ENCODE peak calls at places on chromosomes 6 and 20, in nine cellular contexts. A is GM13977; W is AG09319; H is ELR; K is non-pigmented ciliary epithelial cell; X is activated naive CD4-positive, alpha-beta T cell treated with anti-CD3 and anti-CD28 coated beads, Interleukin-2, amount 50 U/mL, for 16 hours; D is effector CD4-positive, alpha-beta T cell; Z is T-helper 9 cell; F is C1 segment of cervical spinal cord. S is an unnamed sample.

GRCh38 chr6:3328145-3328544 is 69.4 kb downstream of the PSMG4 start:
- DNase-seq in A (no peak), W (no peak), H (peak), K (no peak), X (no peak), D (no peak), Z (no peak), F (no peak), S (no peak)

GRCh38 chr6:5084192-5084786 is 852 bp upstream of the PPP1R3G start:
- DNase-seq in A (peak), W (no peak), H (no peak), K (no peak), X (no peak), D (no peak), Z (no peak), F (no peak), S (no peak)

GRCh38 chr6:71621918-71622519 is 264.3 kb upstream of the RIMS1 start:
- DNase-seq in A (no peak), W (no peak), H (peak), K (no peak), X (no peak), D (no peak), Z (no peak), F (no peak), S (no peak)

GRCh38 chr20:10540636-10541493 is 105.8 kb downstream of the SLX4IP start:
- DNase-seq in A (no peak), W (no peak), H (peak), K (no peak), X (no peak), D (no peak), Z (no peak), F (no peak), S (no peak)

GRCh38 chr6:35778437-35778836 is 2.0 kb downstream of the CLPSL2 start:
- DNase-seq in A (no peak), W (no peak), H (no peak), K (no peak), X (no peak), D (no peak), Z (no peak), F (no peak), S (no peak)

GRCh38 chr6:79913369-79913768 is 34.0 kb downstream of the ELOVL4 start:
- DNase-seq in A (no peak), W (no peak), H (no peak), K (no peak), X (no peak), D (no peak), Z (no peak), F (no peak), S (no peak)

GRCh38 chr6:7805088-7805756 is 79.3 kb downstream of the BMP6 start:
- DNase-seq in A (no peak), W (no peak), H (no peak), K (no peak), X (no peak), D (no peak), Z (no peak), F (no peak), S (no peak)

GRCh38 chr6:135325624-135326424 is 144.7 kb downstream of the MYB start:
- DNase-seq in A (no peak), W (no peak), H (no peak), K (no peak), X (no peak), D (no peak), Z (no peak), F (no peak), S (no peak)

GRCh38 chr20:62841705-62842212 is 19.9 kb downstream of the TCFL5 start:
- DNase-seq in A (no peak), W (no peak), H (no peak), K (no peak), X (no peak), D (no peak), Z (no peak), F (no peak), S (no peak)

GRCh38 chr6:90421656-90422055 is 125.0 kb upstream of the BACH2 start:
- DNase-seq in A (no peak), W (no peak), H (no peak), K (no peak), X (no peak), D (no peak), Z (no peak), F (no peak), S (no peak)

GRCh38 chr6:156851447-156851846 is 74.3 kb downstream of the ARID1B start:
- DNase-seq in A (no peak), W (no peak), H (no peak), K (no peak), X (no peak), D (no peak), Z (no peak), F (no peak), S (no peak)

GRCh38 chr6:147234685-147235084 is 30.5 kb downstream of the STXBP5 start:
- DNase-seq in A (no peak), W (no peak), H (no peak), K (no peak), X (no peak), D (no peak), Z (no peak), F (no peak), S (no peak)

GRCh38 chr6:122408697-122409458 is 9.4 kb downstream of the HSF2 start:
- DNase-seq in A (no peak), W (no peak), H (no peak), K (no peak), X (no peak), D (no peak), Z (no peak), F (no peak), S (no peak)

GRCh38 chr20:62576815-62577214 is 65.5 kb upstream of the SLCO4A1 start:
- DNase-seq in A (no peak), W (no peak), H (peak), K (no peak), X (no peak), D (no peak), Z (no peak), F (no peak), S (no peak)

GRCh38 chr20:50496773-50497375 is 13.3 kb upstream of the PTPN1 start:
- DNase-seq in A (no peak), W (no peak), H (peak), K (no peak), X (no peak), D (no peak), Z (no peak), F (no peak), S (no peak)

GRCh38 chr6:145699462-145699861 is 35.9 kb downstream of the EPM2A start:
- DNase-seq in A (no peak), W (no peak), H (peak), K (peak), X (no peak), D (no peak), Z (no peak), F (no peak), S (no peak)

GRCh38 chr6:19013011-19013410 is 625.9 kb downstream of the RNF144B start:
- DNase-seq in A (no peak), W (no peak), H (peak), K (no peak), X (no peak), D (no peak), Z (no peak), F (no peak), S (no peak)

GRCh38 chr20:10788055-10788454 is 114.3 kb upstream of the JAG1 start:
- DNase-seq in A (no peak), W (no peak), H (no peak), K (no peak), X (no peak), D (no peak), Z (no peak), F (no peak), S (no peak)

GRCh38 chr6:61886608-61887259 is 399.3 kb downstream of the KHDRBS2 start:
- DNase-seq in A (no peak), W (no peak), H (no peak), K (no peak), X (no peak), D (no peak), Z (no peak), F (no peak), S (no peak)

GRCh38 chr20:4147319-4147718 is 132.0 kb upstream of the RNF24 start:
- DNase-seq in A (no peak), W (no peak), H (peak), K (no peak), X (no peak), D (no peak), Z (no peak), F (no peak), S (no peak)

GRCh38 chr20:57793421-57793820 is 83.6 kb upstream of the PMEPA1 start:
- DNase-seq in A (no peak), W (no peak), H (no peak), K (no peak), X (no peak), D (no peak), Z (no peak), F (no peak), S (no peak)

GRCh38 chr20:62239278-62239879 is 1.1 kb downstream of the OSBPL2 start:
- DNase-seq in A (no peak), W (no peak), H (no peak), K (no peak), X (no peak), D (no peak), Z (no peak), F (no peak), S (no peak)

GRCh38 chr6:52087498-52087999 is at the start of gene PKHD1:
- DNase-seq in A (peak), W (no peak), H (peak), K (no peak), X (no peak), D (no peak), Z (no peak), F (no peak), S (no peak)

GRCh38 chr20:32271620-32272019 is 5.8 kb upstream of the KIF3B start:
- DNase-seq in A (no peak), W (no peak), H (no peak), K (no peak), X (no peak), D (no peak), Z (no peak), F (no peak), S (no peak)